ENCODE peak calls at places on chromosomes 3 and 15, in eight cellular contexts. One of them, this sample, is unnamed.

GRCh38 chr3:123152656-123153055 is 49.1 kb upstream of the SEC22A start:
- DNase-seq in HFF-Myc: no peak
- DNase-seq in heart right ventricle: no peak
- DNase-seq in transverse colon: no peak
- DNase-seq in foreskin fibroblast: no peak
- DNase-seq in progenitor cell of endocrine pancreas: no peak
- DNase-seq in uterus: no peak
- DNase-seq in A549: no peak
- DNase-seq in this sample: no peak

GRCh38 chr15:37698679-37699078 is 235.8 kb upstream of the TMCO5A start:
- DNase-seq in HFF-Myc: no peak
- DNase-seq in heart right ventricle: no peak
- DNase-seq in transverse colon: no peak
- DNase-seq in foreskin fibroblast: peak
- DNase-seq in progenitor cell of endocrine pancreas: no peak
- DNase-seq in uterus: no peak
- DNase-seq in A549: peak
- DNase-seq in this sample: no peak

GRCh38 chr3:196726788-196727675 is 12.6 kb upstream of the PAK2 start:
- DNase-seq in HFF-Myc: no peak
- DNase-seq in heart right ventricle: no peak
- DNase-seq in transverse colon: no peak
- DNase-seq in foreskin fibroblast: peak
- DNase-seq in progenitor cell of endocrine pancreas: no peak
- DNase-seq in uterus: no peak
- DNase-seq in A549: no peak
- DNase-seq in this sample: no peak

GRCh38 chr3:33401781-33402180 is 38.4 kb downstream of the UBP1 start:
- DNase-seq in HFF-Myc: no peak
- DNase-seq in heart right ventricle: no peak
- DNase-seq in transverse colon: no peak
- DNase-seq in foreskin fibroblast: no peak
- DNase-seq in progenitor cell of endocrine pancreas: no peak
- DNase-seq in uterus: no peak
- DNase-seq in A549: no peak
- DNase-seq in this sample: no peak

GRCh38 chr15:77617507-77618285 is 15.0 kb downstream of the LINGO1 start:
- DNase-seq in HFF-Myc: no peak
- DNase-seq in heart right ventricle: no peak
- DNase-seq in transverse colon: no peak
- DNase-seq in foreskin fibroblast: no peak
- DNase-seq in progenitor cell of endocrine pancreas: peak
- DNase-seq in uterus: no peak
- DNase-seq in A549: peak
- DNase-seq in this sample: peak

GRCh38 chr3:157429703-157430102 is 6.9 kb upstream of the PTX3 start:
- DNase-seq in HFF-Myc: no peak
- DNase-seq in heart right ventricle: no peak
- DNase-seq in transverse colon: no peak
- DNase-seq in foreskin fibroblast: peak
- DNase-seq in progenitor cell of endocrine pancreas: no peak
- DNase-seq in uterus: no peak
- DNase-seq in A549: no peak
- DNase-seq in this sample: no peak

GRCh38 chr3:62128028-62128427 is 245.3 kb downstream of the FEZF2 start:
- DNase-seq in HFF-Myc: no peak
- DNase-seq in heart right ventricle: no peak
- DNase-seq in transverse colon: no peak
- DNase-seq in foreskin fibroblast: peak
- DNase-seq in progenitor cell of endocrine pancreas: no peak
- DNase-seq in uterus: no peak
- DNase-seq in A549: no peak
- DNase-seq in this sample: no peak

GRCh38 chr15:63013052-63013808 is 29.3 kb upstream of the TPM1 start:
- DNase-seq in HFF-Myc: peak
- DNase-seq in heart right ventricle: no peak
- DNase-seq in transverse colon: no peak
- DNase-seq in foreskin fibroblast: peak
- DNase-seq in progenitor cell of endocrine pancreas: no peak
- DNase-seq in uterus: no peak
- DNase-seq in A549: no peak
- DNase-seq in this sample: no peak

GRCh38 chr3:72820405-72820804 is 27.8 kb downstream of the SHQ1 start:
- DNase-seq in HFF-Myc: no peak
- DNase-seq in heart right ventricle: no peak
- DNase-seq in transverse colon: peak
- DNase-seq in foreskin fibroblast: peak
- DNase-seq in progenitor cell of endocrine pancreas: no peak
- DNase-seq in uterus: no peak
- DNase-seq in A549: no peak
- DNase-seq in this sample: no peak

GRCh38 chr3:126450219-126450618 is 25.5 kb downstream of the ZXDC start:
- DNase-seq in HFF-Myc: no peak
- DNase-seq in heart right ventricle: no peak
- DNase-seq in transverse colon: no peak
- DNase-seq in foreskin fibroblast: no peak
- DNase-seq in progenitor cell of endocrine pancreas: no peak
- DNase-seq in uterus: no peak
- DNase-seq in A549: no peak
- DNase-seq in this sample: no peak

GRCh38 chr15:58748787-58749531 is 548 bp downstream of the ADAM10 start:
- DNase-seq in HFF-Myc: no peak
- DNase-seq in heart right ventricle: peak
- DNase-seq in transverse colon: peak
- DNase-seq in foreskin fibroblast: peak
- DNase-seq in progenitor cell of endocrine pancreas: peak
- DNase-seq in uterus: peak
- DNase-seq in A549: peak
- DNase-seq in this sample: peak

GRCh38 chr15:26661727-26662126 is 111.1 kb downstream of the GABRB3 start:
- DNase-seq in HFF-Myc: no peak
- DNase-seq in heart right ventricle: no peak
- DNase-seq in transverse colon: no peak
- DNase-seq in foreskin fibroblast: no peak
- DNase-seq in progenitor cell of endocrine pancreas: no peak
- DNase-seq in uterus: no peak
- DNase-seq in A549: no peak
- DNase-seq in this sample: no peak

GRCh38 chr15:88012233-88012632 is 244.3 kb downstream of the NTRK3 start:
- DNase-seq in HFF-Myc: no peak
- DNase-seq in heart right ventricle: peak
- DNase-seq in transverse colon: no peak
- DNase-seq in foreskin fibroblast: no peak
- DNase-seq in progenitor cell of endocrine pancreas: no peak
- DNase-seq in uterus: peak
- DNase-seq in A549: no peak
- DNase-seq in this sample: no peak

GRCh38 chr15:95266481-95267061 is 1035.2 kb downstream of the MCTP2 start:
- DNase-seq in HFF-Myc: no peak
- DNase-seq in heart right ventricle: no peak
- DNase-seq in transverse colon: no peak
- DNase-seq in foreskin fibroblast: peak
- DNase-seq in progenitor cell of endocrine pancreas: no peak
- DNase-seq in uterus: peak
- DNase-seq in A549: no peak
- DNase-seq in this sample: no peak

GRCh38 chr3:111846717-111847116 is 12.3 kb upstream of the PHLDB2 start:
- DNase-seq in HFF-Myc: no peak
- DNase-seq in heart right ventricle: no peak
- DNase-seq in transverse colon: no peak
- DNase-seq in foreskin fibroblast: peak
- DNase-seq in progenitor cell of endocrine pancreas: no peak
- DNase-seq in uterus: no peak
- DNase-seq in A549: peak
- DNase-seq in this sample: no peak

GRCh38 chr15:66006986-66007385 is 137.7 kb downstream of the RAB11A start:
- DNase-seq in HFF-Myc: no peak
- DNase-seq in heart right ventricle: no peak
- DNase-seq in transverse colon: no peak
- DNase-seq in foreskin fibroblast: peak
- DNase-seq in progenitor cell of endocrine pancreas: no peak
- DNase-seq in uterus: no peak
- DNase-seq in A549: peak
- DNase-seq in this sample: peak

GRCh38 chr3:63655519-63655918 is 3.0 kb downstream of the SNTN start:
- DNase-seq in HFF-Myc: no peak
- DNase-seq in heart right ventricle: no peak
- DNase-seq in transverse colon: no peak
- DNase-seq in foreskin fibroblast: peak
- DNase-seq in progenitor cell of endocrine pancreas: no peak
- DNase-seq in uterus: no peak
- DNase-seq in A549: no peak
- DNase-seq in this sample: no peak

GRCh38 chr15:55907797-55908196 is 85.6 kb downstream of the NEDD4 start:
- DNase-seq in HFF-Myc: peak
- DNase-seq in heart right ventricle: no peak
- DNase-seq in transverse colon: no peak
- DNase-seq in foreskin fibroblast: peak
- DNase-seq in progenitor cell of endocrine pancreas: no peak
- DNase-seq in uterus: no peak
- DNase-seq in A549: peak
- DNase-seq in this sample: no peak

GRCh38 chr15:60070838-60071493 is 66.9 kb downstream of the FOXB1 start:
- DNase-seq in HFF-Myc: peak
- DNase-seq in heart right ventricle: no peak
- DNase-seq in transverse colon: no peak
- DNase-seq in foreskin fibroblast: peak
- DNase-seq in progenitor cell of endocrine pancreas: no peak
- DNase-seq in uterus: no peak
- DNase-seq in A549: peak
- DNase-seq in this sample: no peak

GRCh38 chr3:83500422-83500821 is 1458.4 kb upstream of the CADM2 start:
- DNase-seq in HFF-Myc: no peak
- DNase-seq in heart right ventricle: no peak
- DNase-seq in transverse colon: no peak
- DNase-seq in foreskin fibroblast: peak
- DNase-seq in progenitor cell of endocrine pancreas: no peak
- DNase-seq in uterus: no peak
- DNase-seq in A549: peak
- DNase-seq in this sample: no peak

GRCh38 chr3:97138914-97139541 is 324.6 kb downstream of the EPHA6 start:
- DNase-seq in HFF-Myc: no peak
- DNase-seq in heart right ventricle: no peak
- DNase-seq in transverse colon: no peak
- DNase-seq in foreskin fibroblast: no peak
- DNase-seq in progenitor cell of endocrine pancreas: no peak
- DNase-seq in uterus: no peak
- DNase-seq in A549: peak
- DNase-seq in this sample: no peak

GRCh38 chr15:70049115-70049514 is 48.6 kb downstream of the TLE3 start:
- DNase-seq in HFF-Myc: no peak
- DNase-seq in heart right ventricle: no peak
- DNase-seq in transverse colon: no peak
- DNase-seq in foreskin fibroblast: no peak
- DNase-seq in progenitor cell of endocrine pancreas: no peak
- DNase-seq in uterus: no peak
- DNase-seq in A549: no peak
- DNase-seq in this sample: no peak

GRCh38 chr15:70047386-70048195 is 50.1 kb downstream of the TLE3 start:
- DNase-seq in HFF-Myc: no peak
- DNase-seq in heart right ventricle: no peak
- DNase-seq in transverse colon: peak
- DNase-seq in foreskin fibroblast: peak
- DNase-seq in progenitor cell of endocrine pancreas: no peak
- DNase-seq in uterus: peak
- DNase-seq in A549: no peak
- DNase-seq in this sample: no peak

GRCh38 chr15:70048196-70048565 is 49.5 kb downstream of the TLE3 start:
- DNase-seq in HFF-Myc: no peak
- DNase-seq in heart right ventricle: no peak
- DNase-seq in transverse colon: no peak
- DNase-seq in foreskin fibroblast: no peak
- DNase-seq in progenitor cell of endocrine pancreas: no peak
- DNase-seq in uterus: peak
- DNase-seq in A549: no peak
- DNase-seq in this sample: no peak

GRCh38 chr15:70049701-70050445 is 47.8 kb downstream of the TLE3 start:
- DNase-seq in HFF-Myc: no peak
- DNase-seq in heart right ventricle: no peak
- DNase-seq in transverse colon: no peak
- DNase-seq in foreskin fibroblast: no peak
- DNase-seq in progenitor cell of endocrine pancreas: no peak
- DNase-seq in uterus: peak
- DNase-seq in A549: no peak
- DNase-seq in this sample: no peak

DNA sequence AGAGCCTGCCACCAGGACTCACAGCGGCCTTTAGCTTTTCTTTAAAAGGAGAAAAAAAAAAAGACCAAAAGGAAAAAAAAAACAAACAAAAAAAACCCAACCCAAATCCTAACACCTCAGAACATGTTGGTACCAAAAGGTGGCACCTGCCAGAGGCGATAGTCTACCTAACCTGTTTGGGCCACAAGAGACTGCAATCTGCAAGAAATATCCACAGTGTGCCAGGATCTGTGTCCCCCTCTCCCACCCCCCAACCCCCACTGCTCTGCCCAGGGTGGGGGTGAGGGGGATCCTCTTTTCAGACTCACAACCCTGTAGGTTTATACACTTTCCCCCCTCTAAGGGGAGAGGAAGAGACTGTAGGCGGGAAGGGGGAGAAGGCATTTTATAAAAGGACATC is 49.1 kb downstream of the TLE3 start:
- DNase-seq in HFF-Myc: no peak
- DNase-seq in heart right ventricle: no peak
- DNase-seq in transverse colon: no peak
- DNase-seq in foreskin fibroblast: no peak
- DNase-seq in progenitor cell of endocrine pancreas: no peak
- DNase-seq in uterus: no peak
- DNase-seq in A549: no peak
- DNase-seq in this sample: no peak
- TF ChIP-seq CTCF in HFF-Myc: no peak
- TF ChIP-seq CTCF in heart right ventricle: no peak
- TF ChIP-seq CTCF in transverse colon: no peak
- TF ChIP-seq CTCF in foreskin fibroblast: no peak
- TF ChIP-seq CTCF in progenitor cell of endocrine pancreas: no peak
- TF ChIP-seq CTCF in uterus: no peak
- TF ChIP-seq CTCF in A549: no peak
- TF ChIP-seq CTCF in this sample: no peak

GRCh38 chr3:52536112-52536368 is 365 bp upstream of the UQCC5 start:
- DNase-seq in HFF-Myc: no peak
- DNase-seq in heart right ventricle: no peak
- DNase-seq in transverse colon: no peak
- DNase-seq in foreskin fibroblast: no peak
- DNase-seq in progenitor cell of endocrine pancreas: no peak
- DNase-seq in uterus: no peak
- DNase-seq in A549: no peak
- DNase-seq in this sample: no peak
- TF ChIP-seq CTCF in HFF-Myc: no peak
- TF ChIP-seq CTCF in heart right ventricle: no peak
- TF ChIP-seq CTCF in transverse colon: no peak
- TF ChIP-seq CTCF in foreskin fibroblast: no peak
- TF ChIP-seq CTCF in progenitor cell of endocrine pancreas: no peak
- TF ChIP-seq CTCF in uterus: no peak
- TF ChIP-seq CTCF in A549: no peak
- TF ChIP-seq CTCF in this sample: no peak

GRCh38 chr15:89436560-89437311 is 59.6 kb downstream of the RHCG start:
- DNase-seq in HFF-Myc: no peak
- DNase-seq in heart right ventricle: no peak
- DNase-seq in transverse colon: no peak
- DNase-seq in foreskin fibroblast: peak
- DNase-seq in progenitor cell of endocrine pancreas: no peak
- DNase-seq in uterus: no peak
- DNase-seq in A549: peak
- DNase-seq in this sample: no peak
- TF ChIP-seq CTCF in HFF-Myc: no peak
- TF ChIP-seq CTCF in heart right ventricle: no peak
- TF ChIP-seq CTCF in transverse colon: no peak
- TF ChIP-seq CTCF in foreskin fibroblast: no peak
- TF ChIP-seq CTCF in progenitor cell of endocrine pancreas: no peak
- TF ChIP-seq CTCF in uterus: no peak
- TF ChIP-seq CTCF in A549: no peak
- TF ChIP-seq CTCF in this sample: peak

GRCh38 chr3:194671900-194672808 is at the start of gene LSG1:
- DNase-seq in HFF-Myc: peak
- DNase-seq in heart right ventricle: peak
- DNase-seq in transverse colon: peak
- DNase-seq in foreskin fibroblast: peak
- DNase-seq in progenitor cell of endocrine pancreas: peak
- DNase-seq in uterus: peak
- DNase-seq in A549: peak
- DNase-seq in this sample: peak
- TF ChIP-seq CTCF in HFF-Myc: no peak
- TF ChIP-seq CTCF in heart right ventricle: no peak
- TF ChIP-seq CTCF in transverse colon: no peak
- TF ChIP-seq CTCF in foreskin fibroblast: no peak
- TF ChIP-seq CTCF in progenitor cell of endocrine pancreas: no peak
- TF ChIP-seq CTCF in uterus: no peak
- TF ChIP-seq CTCF in A549: no peak
- TF ChIP-seq CTCF in this sample: no peak